ENCODE peak calls at places on chromosomes 12 and 14, in seven cellular contexts. Z is endodermal cell, D is MM.1S, W is fibroblast of lung, B is IMR-90, Y is endothelial cell of umbilical vein, O is HCT116. J is an unnamed sample.

GRCh38 chr14:75132374-75133086 is 5.7 kb upstream of the NEK9 start:
- DNase-seq in Z (peak), Y (peak), O (peak), W (peak), D (peak), B (peak), J (peak)

GRCh38 chr12:131281016-131281415 is 327.3 kb downstream of the ADGRD1 start:
- DNase-seq in Y (no peak), D (no peak), O (no peak), Z (no peak), W (no peak), B (no peak), J (no peak)

GRCh38 chr12:52441320-52441911 is 7.2 kb upstream of the KRT75 start:
- DNase-seq in B (peak), D (no peak), W (peak), O (peak), Z (peak), Y (no peak), J (no peak)

GRCh38 chr14:64209428-64210165 is 84.6 kb downstream of the ESR2 start:
- DNase-seq in Z (no peak), O (no peak), B (peak), W (peak), Y (no peak), D (no peak), J (no peak)

GRCh38 chr12:6278439-6279255 is 31.8 kb upstream of the PLEKHG6 start:
- DNase-seq in O (no peak), D (peak), W (peak), Z (peak), B (peak), Y (peak), J (peak)

GRCh38 chr14:75459099-75459741 is 31.4 kb downstream of the JDP2 start:
- DNase-seq in O (no peak), D (no peak), W (no peak), B (no peak), Y (no peak), Z (peak), J (no peak)

GRCh38 chr12:113194971-113195391 is 9.5 kb downstream of the RITA1 start:
- DNase-seq in O (no peak), B (peak), Z (no peak), Y (no peak), W (peak), D (no peak), J (no peak)

GRCh38 chr14:67666733-67667132 is 7.7 kb downstream of the VTI1B start:
- DNase-seq in D (no peak), O (no peak), W (no peak), B (no peak), Y (no peak), Z (no peak), J (no peak)

GRCh38 chr12:64621257-64621942 is 11.1 kb downstream of the RASSF3 start:
- DNase-seq in W (peak), D (no peak), O (no peak), Z (no peak), B (peak), Y (peak), J (no peak)

GRCh38 chr14:38420045-38420444 is 164.2 kb upstream of the CLEC14A start:
- DNase-seq in Z (no peak), O (no peak), Y (no peak), D (no peak), B (peak), W (peak), J (no peak)

GRCh38 chr12:6434205-6435180 is 10.3 kb upstream of the CD27 start:
- DNase-seq in D (no peak), Z (peak), W (no peak), Y (no peak), B (no peak), O (no peak), J (no peak)

GRCh38 chr12:75781532-75782046 is 250.0 kb downstream of the PHLDA1 start:
- DNase-seq in Y (peak), Z (no peak), W (peak), D (no peak), O (peak), B (peak), J (no peak)

GRCh38 chr12:58819345-58819744 is 101.0 kb downstream of the LRIG3 start:
- DNase-seq in W (no peak), D (no peak), Z (no peak), O (no peak), Y (no peak), B (no peak), J (peak)

GRCh38 chr14:93496856-93497255 is 66.1 kb downstream of the UNC79 start:
- DNase-seq in B (no peak), Y (no peak), Z (no peak), W (no peak), O (no peak), D (no peak), J (no peak)

GRCh38 chr14:96597680-96598079 is 95.5 kb downstream of the PAPOLA start:
- DNase-seq in Z (no peak), Y (no peak), O (no peak), B (no peak), D (no peak), W (no peak), J (no peak)

GRCh38 chr14:96598332-96598928 is 96.2 kb downstream of the PAPOLA start:
- DNase-seq in Z (no peak), W (no peak), Y (no peak), B (no peak), O (no peak), D (no peak), J (no peak)

GRCh38 chr14:96602186-96602585 is 100.0 kb downstream of the PAPOLA start:
- DNase-seq in O (no peak), Z (no peak), Y (no peak), W (no peak), D (no peak), B (no peak), J (no peak)

GRCh38 chr14:96599076-96599475 is 96.9 kb downstream of the PAPOLA start:
- DNase-seq in Z (no peak), O (no peak), B (no peak), W (no peak), D (no peak), Y (no peak), J (no peak)

DNA sequence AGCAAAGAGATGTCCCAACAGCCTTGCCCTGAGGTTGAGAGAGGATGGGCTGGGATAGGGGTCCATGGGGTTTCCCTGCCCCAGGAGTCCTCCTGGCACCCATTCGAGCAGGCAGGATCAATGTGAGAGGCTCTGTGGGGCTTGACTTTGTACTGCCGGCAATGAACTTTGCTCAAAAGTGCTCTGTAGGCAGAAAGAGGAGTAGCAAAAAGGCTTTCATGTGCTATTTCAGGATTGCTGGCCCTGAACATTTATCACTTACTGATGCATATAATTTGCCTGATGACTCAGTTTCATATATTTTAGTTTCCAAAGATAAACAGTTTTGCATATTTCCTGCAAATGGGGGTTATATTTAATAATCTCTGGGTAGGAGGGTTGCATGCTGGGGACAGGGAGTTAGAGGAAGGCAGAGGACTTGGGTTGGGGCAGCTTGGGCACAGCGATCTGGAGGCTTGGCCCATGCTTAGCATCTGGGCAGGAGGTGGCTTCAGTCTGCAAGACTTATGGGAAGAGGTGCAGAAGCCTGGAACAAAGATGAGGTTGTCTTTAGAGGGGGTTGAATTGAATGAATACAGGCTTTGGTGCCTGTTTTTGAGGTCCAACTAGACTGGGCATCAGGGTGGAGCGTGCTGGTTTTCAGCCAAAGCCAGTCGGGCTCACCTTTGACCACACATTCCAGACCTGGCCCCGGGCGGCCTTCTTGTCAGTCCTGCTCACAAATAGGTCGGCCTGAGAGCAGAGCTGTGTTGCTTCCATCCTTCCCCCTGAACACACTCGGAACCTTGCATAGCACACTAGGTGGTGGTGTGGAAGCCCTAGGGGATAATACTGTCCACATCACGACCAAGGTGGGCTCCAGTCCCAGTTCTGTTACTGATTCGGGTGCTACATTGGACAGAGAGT is 101.4 kb downstream of the PAPOLA start:
- DNase-seq in Z (no peak), B (no peak), W (no peak), Y (no peak), D (no peak), O (no peak), J (no peak)
- H3K9ac ChIP-seq in Z (no peak), B (no peak), W (no peak), Y (no peak), D (no peak), O (no peak), J (no peak)

GRCh38 chr12:83065562-83065961 is 378.9 kb downstream of the TMTC2 start:
- DNase-seq in W (no peak), Z (no peak), D (no peak), O (no peak), B (no peak), Y (no peak), J (no peak)
- H3K9ac ChIP-seq in W (no peak), Z (no peak), D (no peak), O (no peak), B (no peak), Y (no peak), J (no peak)

GRCh38 chr14:104977681-104978647 is at the start of gene AHNAK2:
- DNase-seq in Z (peak), Y (peak), W (peak), D (no peak), O (peak), B (peak), J (peak)

GRCh38 chr14:104978774-104979691 is 859 bp upstream of the AHNAK2 start:
- DNase-seq in W (no peak), Y (no peak), Z (peak), B (no peak), O (no peak), D (no peak), J (peak)

GRCh38 chr14:104976198-104977007 is 1.8 kb downstream of the AHNAK2 start:
- DNase-seq in Z (peak), O (peak), Y (peak), W (peak), D (peak), B (peak), J (peak)

GRCh38 chr14:104975481-104976197 is 2.5 kb downstream of the AHNAK2 start:
- DNase-seq in Y (no peak), B (no peak), Z (peak), O (no peak), W (no peak), D (no peak), J (peak)

GRCh38 chr14:104977008-104977680 is 1.0 kb downstream of the AHNAK2 start:
- DNase-seq in Y (no peak), W (no peak), B (no peak), D (no peak), Z (no peak), O (no peak), J (no peak)
- H3K9ac ChIP-seq in Y (no peak), W (no peak), B (no peak), D (no peak), Z (no peak), O (peak), J (no peak)

DNA sequence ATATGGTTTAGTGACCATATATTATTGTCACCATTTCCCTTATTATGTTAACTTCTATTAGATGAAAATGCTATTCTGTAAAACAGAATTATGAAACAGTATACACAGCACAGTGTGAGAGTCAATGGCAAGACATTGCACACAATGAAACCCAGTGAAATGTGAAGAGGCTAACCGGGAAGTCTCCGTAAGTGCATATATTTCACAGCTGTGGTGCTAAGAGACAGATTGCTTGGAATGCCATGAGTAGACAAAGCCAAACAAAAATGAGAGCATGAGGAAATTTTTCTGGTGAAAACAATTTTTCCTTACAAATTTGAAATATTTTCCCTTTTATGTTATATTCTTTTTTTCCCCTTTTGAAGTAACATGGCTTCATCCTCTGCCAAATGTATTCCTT is 49.4 kb downstream of the DYRK2 start:
- DNase-seq in D (no peak), W (peak), O (no peak), B (no peak), Z (no peak), Y (no peak), J (no peak)
- H3K9ac ChIP-seq in D (no peak), W (no peak), O (no peak), B (no peak), Z (no peak), Y (no peak), J (no peak)

GRCh38 chr12:24822121-24822899 is 126.6 kb downstream of the BCAT1 start:
- DNase-seq in W (peak), O (no peak), B (peak), Z (no peak), Y (no peak), D (no peak), J (no peak)
- H3K9ac ChIP-seq in W (no peak), O (no peak), B (no peak), Z (no peak), Y (no peak), D (no peak), J (no peak)

DNA sequence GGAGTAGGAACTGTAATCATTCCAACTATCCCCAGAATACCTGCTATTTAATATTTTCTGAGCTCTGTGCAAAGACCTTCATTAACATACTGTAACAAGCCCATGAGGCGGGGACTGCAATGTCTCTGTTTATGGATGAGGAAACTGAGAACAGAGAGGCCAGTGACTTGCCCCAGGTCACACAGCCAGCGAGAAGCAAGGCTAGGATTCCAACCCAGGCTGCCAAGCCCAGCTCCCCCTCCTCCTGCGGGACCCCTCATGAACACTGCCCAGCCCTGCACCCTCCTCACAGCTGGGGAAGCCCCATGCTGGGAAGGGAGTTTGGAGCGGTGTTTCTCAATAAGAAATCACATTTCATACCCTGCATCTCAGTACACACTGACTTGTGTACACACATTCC is 10.9 kb downstream of the HVCN1 start:
- DNase-seq in B (no peak), W (no peak), Z (no peak), D (no peak), O (no peak), Y (no peak), J (no peak)
- H3K9ac ChIP-seq in B (no peak), W (no peak), Z (no peak), D (no peak), O (no peak), Y (no peak), J (no peak)

GRCh38 chr12:116879509-116880212 is 1.6 kb downstream of the HRK start:
- DNase-seq in B (no peak), O (no peak), W (no peak), Z (peak), D (no peak), Y (no peak), J (peak)
- H3K9ac ChIP-seq in B (no peak), O (peak), W (no peak), Z (no peak), D (no peak), Y (no peak), J (no peak)

GRCh38 chr14:102264775-102265174 is 40.2 kb downstream of the MOK start:
- DNase-seq in O (no peak), Y (no peak), B (no peak), W (no peak), Z (no peak), D (no peak), J (no peak)

GRCh38 chr14:102258136-102258535 is 46.8 kb downstream of the MOK start:
- DNase-seq in Z (no peak), O (no peak), Y (no peak), D (no peak), B (no peak), W (no peak), J (no peak)

GRCh38 chr14:102264355-102264754 is 40.6 kb downstream of the MOK start:
- DNase-seq in W (no peak), Z (no peak), D (no peak), O (no peak), B (no peak), Y (no peak), J (no peak)

GRCh38 chr14:102262894-102263462 is 42.0 kb downstream of the MOK start:
- DNase-seq in O (peak), Z (peak), Y (peak), D (no peak), B (peak), W (peak), J (peak)
- H3K9ac ChIP-seq in O (peak), Z (no peak), Y (no peak), D (no peak), B (peak), W (peak), J (no peak)

DNA sequence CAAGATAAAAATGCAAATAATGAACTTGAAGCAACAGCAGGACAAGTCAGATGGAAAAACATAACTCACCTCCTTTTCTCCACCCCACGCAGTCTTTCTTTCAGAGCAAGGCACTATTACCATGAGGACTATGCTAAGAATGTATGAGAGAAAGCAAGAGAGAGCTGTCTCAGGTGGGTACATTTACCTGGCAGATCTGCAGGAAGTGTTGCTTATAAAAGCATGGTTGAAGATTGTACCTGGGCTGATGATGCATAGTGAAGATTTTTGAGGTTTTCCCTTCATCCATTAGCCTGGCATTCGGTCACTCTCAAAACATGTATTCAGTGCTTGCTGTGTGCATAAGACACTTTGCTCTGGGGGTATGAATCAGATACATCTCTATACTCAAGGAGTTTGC is 68.8 kb upstream of the IFNG-AS1 start:
- DNase-seq in B (no peak), O (no peak), D (no peak), Z (no peak), W (peak), Y (no peak), J (no peak)
- H3K9ac ChIP-seq in B (no peak), O (no peak), D (no peak), Z (no peak), W (no peak), Y (no peak), J (no peak)

J was measured in H9.